ENCODE peak calls at places on chromosomes 4 and X, in nine cellular contexts. One of them, this sample, is unnamed.

GRCh38 chr4:168654206-168655174 is 157.6 kb downstream of the PALLD start:
- DNase-seq in SW 1271: no peak
- DNase-seq in MCF 10A: peak; percentile 83
- DNase-seq in HT-29: no peak
- DNase-seq in NCI-H748 treated with DMSO at 0.1 percent for 48 hours: peak; percentile 12
- DNase-seq in ecto neural progenitor cell: no peak
- DNase-seq in activated CD4-positive, alpha-beta T cell treated with anti-CD3 and anti-CD28 coated beads for 1 hour: no peak
- DNase-seq in Kasumi-1: no peak
- DNase-seq in astrocyte of the hippocampus: no peak
- DNase-seq in this sample: no peak

GRCh38 chr4:139454111-139454600 is at the start of gene RAB33B:
- DNase-seq in MCF 10A: no peak
- DNase-seq in activated CD4-positive, alpha-beta T cell treated with anti-CD3 and anti-CD28 coated beads for 1 hour: no peak
- DNase-seq in SW 1271: peak; percentile 50
- DNase-seq in astrocyte of the hippocampus: no peak
- DNase-seq in NCI-H748 treated with DMSO at 0.1 percent for 48 hours: no peak
- DNase-seq in HT-29: no peak
- DNase-seq in Kasumi-1: peak; percentile 86
- DNase-seq in ecto neural progenitor cell: no peak
- DNase-seq in this sample: no peak

GRCh38 chrX:1679238-1679637 is 64.4 kb downstream of the ASMT start:
- DNase-seq in HT-29: no peak
- DNase-seq in NCI-H748 treated with DMSO at 0.1 percent for 48 hours: no peak
- DNase-seq in ecto neural progenitor cell: no peak
- DNase-seq in MCF 10A: no peak
- DNase-seq in SW 1271: no peak
- DNase-seq in Kasumi-1: no peak
- DNase-seq in astrocyte of the hippocampus: peak; percentile 39
- DNase-seq in activated CD4-positive, alpha-beta T cell treated with anti-CD3 and anti-CD28 coated beads for 1 hour: no peak
- DNase-seq in this sample: no peak

GRCh38 chr4:122814426-122814825 is 12.2 kb upstream of the FGF2 start:
- DNase-seq in astrocyte of the hippocampus: no peak
- DNase-seq in Kasumi-1: no peak
- DNase-seq in MCF 10A: no peak
- DNase-seq in SW 1271: no peak
- DNase-seq in ecto neural progenitor cell: no peak
- DNase-seq in activated CD4-positive, alpha-beta T cell treated with anti-CD3 and anti-CD28 coated beads for 1 hour: no peak
- DNase-seq in HT-29: no peak
- DNase-seq in NCI-H748 treated with DMSO at 0.1 percent for 48 hours: no peak
- DNase-seq in this sample: no peak

GRCh38 chrX:97039363-97040029 is 155.8 kb downstream of the RPA4 start:
- DNase-seq in HT-29: peak; percentile 61
- DNase-seq in astrocyte of the hippocampus: peak; percentile 66
- DNase-seq in ecto neural progenitor cell: no peak
- DNase-seq in Kasumi-1: peak; percentile 0
- DNase-seq in MCF 10A: peak; percentile 66
- DNase-seq in NCI-H748 treated with DMSO at 0.1 percent for 48 hours: no peak
- DNase-seq in activated CD4-positive, alpha-beta T cell treated with anti-CD3 and anti-CD28 coated beads for 1 hour: no peak
- DNase-seq in SW 1271: no peak
- DNase-seq in this sample: no peak

GRCh38 chr4:107622006-107622405 is 98.0 kb downstream of the PAPSS1 start:
- DNase-seq in astrocyte of the hippocampus: no peak
- DNase-seq in MCF 10A: no peak
- DNase-seq in activated CD4-positive, alpha-beta T cell treated with anti-CD3 and anti-CD28 coated beads for 1 hour: no peak
- DNase-seq in ecto neural progenitor cell: no peak
- DNase-seq in Kasumi-1: no peak
- DNase-seq in NCI-H748 treated with DMSO at 0.1 percent for 48 hours: no peak
- DNase-seq in SW 1271: no peak
- DNase-seq in HT-29: no peak
- DNase-seq in this sample: no peak

GRCh38 chrX:133542476-133542875 is 127.2 kb upstream of the GPC4 start:
- DNase-seq in astrocyte of the hippocampus: no peak
- DNase-seq in SW 1271: no peak
- DNase-seq in Kasumi-1: no peak
- DNase-seq in HT-29: no peak
- DNase-seq in ecto neural progenitor cell: no peak
- DNase-seq in NCI-H748 treated with DMSO at 0.1 percent for 48 hours: no peak
- DNase-seq in activated CD4-positive, alpha-beta T cell treated with anti-CD3 and anti-CD28 coated beads for 1 hour: no peak
- DNase-seq in MCF 10A: no peak
- DNase-seq in this sample: no peak

GRCh38 chrX:136271300-136271699 is 20.1 kb upstream of the MAP7D3 start:
- DNase-seq in SW 1271: no peak
- DNase-seq in astrocyte of the hippocampus: no peak
- DNase-seq in NCI-H748 treated with DMSO at 0.1 percent for 48 hours: no peak
- DNase-seq in Kasumi-1: peak; percentile 86
- DNase-seq in activated CD4-positive, alpha-beta T cell treated with anti-CD3 and anti-CD28 coated beads for 1 hour: no peak
- DNase-seq in ecto neural progenitor cell: no peak
- DNase-seq in MCF 10A: no peak
- DNase-seq in HT-29: no peak
- DNase-seq in this sample: no peak

GRCh38 chr4:13865871-13866669 is 238.5 kb upstream of the BOD1L1 start:
- DNase-seq in Kasumi-1: no peak
- DNase-seq in NCI-H748 treated with DMSO at 0.1 percent for 48 hours: no peak
- DNase-seq in MCF 10A: no peak
- DNase-seq in ecto neural progenitor cell: no peak
- DNase-seq in activated CD4-positive, alpha-beta T cell treated with anti-CD3 and anti-CD28 coated beads for 1 hour: no peak
- DNase-seq in astrocyte of the hippocampus: peak; percentile 21
- DNase-seq in HT-29: no peak
- DNase-seq in SW 1271: no peak
- DNase-seq in this sample: no peak

GRCh38 chr4:119735136-119735770 is 106.6 kb upstream of the PDE5A start:
- DNase-seq in HT-29: no peak
- DNase-seq in Kasumi-1: no peak
- DNase-seq in MCF 10A: peak; percentile 52
- DNase-seq in NCI-H748 treated with DMSO at 0.1 percent for 48 hours: no peak
- DNase-seq in ecto neural progenitor cell: no peak
- DNase-seq in activated CD4-positive, alpha-beta T cell treated with anti-CD3 and anti-CD28 coated beads for 1 hour: no peak
- DNase-seq in SW 1271: no peak
- DNase-seq in astrocyte of the hippocampus: peak; percentile 84
- DNase-seq in this sample: peak; percentile 4

GRCh38 chr4:154329939-154330338 is 161.7 kb downstream of the DCHS2 start:
- DNase-seq in ecto neural progenitor cell: no peak
- DNase-seq in astrocyte of the hippocampus: no peak
- DNase-seq in NCI-H748 treated with DMSO at 0.1 percent for 48 hours: no peak
- DNase-seq in HT-29: no peak
- DNase-seq in SW 1271: no peak
- DNase-seq in MCF 10A: peak; percentile 91
- DNase-seq in activated CD4-positive, alpha-beta T cell treated with anti-CD3 and anti-CD28 coated beads for 1 hour: no peak
- DNase-seq in Kasumi-1: no peak
- DNase-seq in this sample: no peak

GRCh38 chr4:72767903-72768817 is 199.1 kb upstream of the ADAMTS3 start:
- DNase-seq in astrocyte of the hippocampus: peak; percentile 66
- DNase-seq in HT-29: no peak
- DNase-seq in ecto neural progenitor cell: no peak
- DNase-seq in MCF 10A: peak; percentile 74
- DNase-seq in NCI-H748 treated with DMSO at 0.1 percent for 48 hours: no peak
- DNase-seq in Kasumi-1: no peak
- DNase-seq in activated CD4-positive, alpha-beta T cell treated with anti-CD3 and anti-CD28 coated beads for 1 hour: no peak
- DNase-seq in SW 1271: no peak
- DNase-seq in this sample: peak; percentile 2

GRCh38 chr4:1464581-1465171 is 58.4 kb upstream of the NKX1-1 start:
- DNase-seq in astrocyte of the hippocampus: no peak
- DNase-seq in MCF 10A: no peak
- DNase-seq in SW 1271: no peak
- DNase-seq in Kasumi-1: no peak
- DNase-seq in NCI-H748 treated with DMSO at 0.1 percent for 48 hours: no peak
- DNase-seq in ecto neural progenitor cell: peak; percentile 48
- DNase-seq in activated CD4-positive, alpha-beta T cell treated with anti-CD3 and anti-CD28 coated beads for 1 hour: no peak
- DNase-seq in HT-29: no peak
- DNase-seq in this sample: no peak

GRCh38 chrX:8288590-8288989 is 117.5 kb upstream of the VCX2 start:
- DNase-seq in HT-29: no peak
- DNase-seq in astrocyte of the hippocampus: no peak
- DNase-seq in SW 1271: no peak
- DNase-seq in Kasumi-1: no peak
- DNase-seq in activated CD4-positive, alpha-beta T cell treated with anti-CD3 and anti-CD28 coated beads for 1 hour: no peak
- DNase-seq in ecto neural progenitor cell: no peak
- DNase-seq in NCI-H748 treated with DMSO at 0.1 percent for 48 hours: no peak
- DNase-seq in MCF 10A: peak; percentile 13
- DNase-seq in this sample: no peak

GRCh38 chr4:86218721-86219481 is 141.0 kb downstream of the MAPK10 start:
- DNase-seq in Kasumi-1: no peak
- DNase-seq in NCI-H748 treated with DMSO at 0.1 percent for 48 hours: no peak
- DNase-seq in SW 1271: no peak
- DNase-seq in activated CD4-positive, alpha-beta T cell treated with anti-CD3 and anti-CD28 coated beads for 1 hour: no peak
- DNase-seq in ecto neural progenitor cell: no peak
- DNase-seq in astrocyte of the hippocampus: peak; percentile 36
- DNase-seq in MCF 10A: peak; percentile 82
- DNase-seq in HT-29: peak; percentile 76
- DNase-seq in this sample: no peak

GRCh38 chr4:31239886-31240285 is 519.7 kb downstream of the PCDH7 start:
- DNase-seq in activated CD4-positive, alpha-beta T cell treated with anti-CD3 and anti-CD28 coated beads for 1 hour: no peak
- DNase-seq in HT-29: no peak
- DNase-seq in Kasumi-1: no peak
- DNase-seq in MCF 10A: no peak
- DNase-seq in ecto neural progenitor cell: no peak
- DNase-seq in NCI-H748 treated with DMSO at 0.1 percent for 48 hours: no peak
- DNase-seq in SW 1271: no peak
- DNase-seq in astrocyte of the hippocampus: no peak
- DNase-seq in this sample: no peak

GRCh38 chrX:51334276-51334675 is 1.7 kb downstream of the NUDT10 start:
- DNase-seq in activated CD4-positive, alpha-beta T cell treated with anti-CD3 and anti-CD28 coated beads for 1 hour: no peak
- DNase-seq in ecto neural progenitor cell: no peak
- DNase-seq in MCF 10A: no peak
- DNase-seq in HT-29: no peak
- DNase-seq in Kasumi-1: no peak
- DNase-seq in NCI-H748 treated with DMSO at 0.1 percent for 48 hours: no peak
- DNase-seq in astrocyte of the hippocampus: peak; percentile 47
- DNase-seq in SW 1271: no peak
- DNase-seq in this sample: no peak

GRCh38 chrX:40058719-40059118 is 39.0 kb downstream of the BCOR start:
- DNase-seq in NCI-H748 treated with DMSO at 0.1 percent for 48 hours: peak; percentile 89
- DNase-seq in SW 1271: no peak
- DNase-seq in Kasumi-1: no peak
- DNase-seq in HT-29: no peak
- DNase-seq in MCF 10A: no peak
- DNase-seq in astrocyte of the hippocampus: no peak
- DNase-seq in activated CD4-positive, alpha-beta T cell treated with anti-CD3 and anti-CD28 coated beads for 1 hour: no peak
- DNase-seq in ecto neural progenitor cell: no peak
- DNase-seq in this sample: no peak

GRCh38 chr4:185874516-185875230 is 62.7 kb upstream of the SORBS2 start:
- DNase-seq in ecto neural progenitor cell: no peak
- DNase-seq in NCI-H748 treated with DMSO at 0.1 percent for 48 hours: no peak
- DNase-seq in activated CD4-positive, alpha-beta T cell treated with anti-CD3 and anti-CD28 coated beads for 1 hour: no peak
- DNase-seq in SW 1271: no peak
- DNase-seq in astrocyte of the hippocampus: peak; percentile 33
- DNase-seq in HT-29: no peak
- DNase-seq in Kasumi-1: no peak
- DNase-seq in MCF 10A: peak; percentile 67
- DNase-seq in this sample: no peak

GRCh38 chr4:73593631-73594241 is 26.5 kb downstream of the RASSF6 start:
- DNase-seq in Kasumi-1: peak; percentile 38
- DNase-seq in HT-29: peak; percentile 79
- DNase-seq in NCI-H748 treated with DMSO at 0.1 percent for 48 hours: peak; percentile 12
- DNase-seq in astrocyte of the hippocampus: peak; percentile 51
- DNase-seq in activated CD4-positive, alpha-beta T cell treated with anti-CD3 and anti-CD28 coated beads for 1 hour: no peak
- DNase-seq in MCF 10A: peak; percentile 51
- DNase-seq in SW 1271: no peak
- DNase-seq in ecto neural progenitor cell: no peak
- DNase-seq in this sample: no peak